ENCODE peak calls at places on chromosomes 6 and 20, in six cellular contexts. F is mammary epithelial cell, T is natural killer cell, K is lung, B is neural crest cell, H is right lobe of liver. A is an unnamed sample.

GRCh38 chr6:152136449-152136825 is 329.0 kb downstream of the ESR1 start:
- DNase-seq in F (no peak), T (no peak), K (no peak), B (no peak), H (no peak), A (no peak)

GRCh38 chr6:112618796-112619195 is 271.7 kb downstream of the RFPL4B start:
- DNase-seq in F (no peak), T (no peak), K (no peak), B (no peak), H (no peak), A (no peak)

GRCh38 chr6:31659649-31660223 is 842 bp downstream of the C6orf47 start:
- DNase-seq in F (peak; percentile 48), T (no peak), K (no peak), B (no peak), H (no peak), A (no peak)

GRCh38 chr20:45406260-45407066 is 1.6 kb upstream of the DBNDD2 start:
- DNase-seq in F (peak; percentile 40), T (no peak), K (peak; percentile 57), B (peak; percentile 42), H (peak; percentile 61), A (peak; percentile 40)

GRCh38 chr20:38203337-38204003 is 38.4 kb upstream of the TGM2 start:
- DNase-seq in F (no peak), T (no peak), K (no peak), B (no peak), H (peak; percentile 32), A (no peak)

GRCh38 chr6:41284726-41285125 is 1.8 kb downstream of the TREM1 start:
- DNase-seq in F (peak; percentile 79), T (no peak), K (peak; percentile 73), B (no peak), H (no peak), A (no peak)

GRCh38 chr6:155250701-155251381 is 13.0 kb upstream of the CLDN20 start:
- DNase-seq in F (no peak), T (no peak), K (no peak), B (no peak), H (no peak), A (no peak)

GRCh38 chr6:119603501-119603900 is 253.9 kb upstream of the MAN1A1 start:
- DNase-seq in F (no peak), T (no peak), K (no peak), B (no peak), H (no peak), A (no peak)

GRCh38 chr6:128731249-128732165 is 151.4 kb upstream of the LAMA2 start:
- DNase-seq in F (peak; percentile 47), T (no peak), K (no peak), B (peak; percentile 9), H (no peak), A (no peak)

GRCh38 chr6:151179321-151179720 is 60.4 kb upstream of the AKAP12 start:
- DNase-seq in F (peak; percentile 85), T (no peak), K (no peak), B (no peak), H (no peak), A (no peak)

GRCh38 chr6:158769228-158769627 is 49.9 kb downstream of the EZR start:
- DNase-seq in F (no peak), T (no peak), K (no peak), B (no peak), H (no peak), A (no peak)

GRCh38 chr6:167311286-167311685 is 13.6 kb upstream of the TTLL2 start:
- DNase-seq in F (no peak), T (no peak), K (no peak), B (peak; percentile 4), H (no peak), A (no peak)

GRCh38 chr20:56245761-56246160 is 2.8 kb upstream of the MC3R start:
- DNase-seq in F (peak; percentile 46), T (no peak), K (no peak), B (no peak), H (no peak), A (no peak)

GRCh38 chr20:4787069-4787468 is 65.4 kb downstream of the PRND start:
- DNase-seq in F (peak; percentile 21), T (no peak), K (no peak), B (no peak), H (no peak), A (no peak)

GRCh38 chr6:6841571-6841970 is 253.1 kb downstream of the LY86 start:
- DNase-seq in F (no peak), T (no peak), K (no peak), B (no peak), H (no peak), A (no peak)

GRCh38 chr6:111973897-111974639 is 79.8 kb upstream of the CCN6 start:
- DNase-seq in F (no peak), T (no peak), K (no peak), B (no peak), H (no peak), A (no peak)

GRCh38 chr20:31719644-31720485 is 2.8 kb downstream of the BCL2L1 start:
- DNase-seq in F (no peak), T (no peak), K (peak; percentile 49), B (no peak), H (no peak), A (peak; percentile 26)

GRCh38 chr20:31720486-31721407 is 1.9 kb downstream of the BCL2L1 start:
- DNase-seq in F (no peak), T (peak; percentile 34), K (no peak), B (no peak), H (peak; percentile 71), A (no peak)

GRCh38 chr20:31721408-31722332 is 998 bp downstream of the BCL2L1 start:
- DNase-seq in F (no peak), T (no peak), K (no peak), B (no peak), H (peak; percentile 60), A (no peak)

GRCh38 chr20:31722388-31723281 is at the start of gene BCL2L1:
- DNase-seq in F (peak; percentile 78), T (peak; percentile 57), K (peak; percentile 89), B (peak; percentile 80), H (peak; percentile 92), A (peak; percentile 84)

DNA sequence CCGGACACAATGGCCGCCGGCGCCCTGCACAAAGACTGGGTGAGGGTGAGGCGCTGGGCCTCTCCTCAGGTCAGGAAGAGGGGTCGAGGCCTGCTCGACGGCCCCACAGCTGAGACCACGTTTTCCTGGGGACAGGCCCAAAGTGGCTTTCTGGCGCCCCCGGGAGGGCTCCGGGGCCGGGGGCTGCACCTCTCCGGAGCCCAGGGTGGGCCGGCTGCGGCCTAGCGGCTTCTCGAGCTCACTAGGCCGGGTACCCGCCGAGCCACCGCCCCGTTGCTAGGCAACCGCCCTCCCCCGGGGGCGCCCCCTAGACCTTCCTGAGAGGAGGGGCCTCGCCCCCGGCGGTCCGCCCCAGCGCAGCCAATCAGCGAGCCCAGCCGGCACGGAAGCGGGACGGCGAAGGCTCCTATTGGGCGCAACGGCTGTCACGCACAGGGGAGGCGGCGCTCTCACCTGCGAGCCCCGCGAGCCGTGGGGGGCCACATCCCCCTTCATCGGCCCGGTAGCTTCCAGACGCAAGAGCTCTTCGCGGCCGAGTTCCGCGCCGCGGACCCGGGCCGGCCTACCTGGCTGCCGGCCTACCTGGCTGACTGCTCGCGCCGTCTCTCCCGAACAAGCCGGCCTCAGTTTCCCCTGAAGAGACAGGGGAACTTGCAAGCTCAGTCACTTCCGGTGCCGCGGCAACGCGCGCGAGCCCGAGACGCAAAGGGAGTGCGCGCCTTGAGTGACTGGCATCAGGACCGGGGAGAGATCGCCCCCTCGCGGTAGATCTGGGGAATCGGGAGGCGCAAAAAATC is 812 bp upstream of the BCL2L1 start:
- DNase-seq in F (peak; percentile 96), T (peak; percentile 99), K (peak; percentile 97), B (peak; percentile 100), H (peak; percentile 99), A (peak; percentile 100)
- TF ChIP-seq CTCF in F (peak; percentile 89), T (peak; percentile 82), K (peak; percentile 97), B (peak; percentile 100), H (peak; percentile 97), A (peak; percentile 100)

GRCh38 chr6:82363368-82364086 is at the start of gene TPBG:
- DNase-seq in F (peak; percentile 88), T (no peak), K (peak; percentile 49), B (peak; percentile 59), H (no peak), A (peak; percentile 69)
- TF ChIP-seq CTCF in F (no peak), T (no peak), K (no peak), B (peak; percentile 57), H (no peak), A (peak; percentile 60)

GRCh38 chr6:70706491-70707123 is 38.9 kb downstream of the SMAP1 start:
- DNase-seq in F (peak; percentile 10), T (no peak), K (no peak), B (peak; percentile 10), H (no peak), A (no peak)

GRCh38 chr6:70705772-70706171 is 38.1 kb downstream of the SMAP1 start:
- DNase-seq in F (no peak), T (no peak), K (no peak), B (no peak), H (no peak), A (no peak)

GRCh38 chr6:70700922-70701876 is 33.5 kb downstream of the SMAP1 start:
- DNase-seq in F (no peak), T (no peak), K (no peak), B (no peak), H (peak; percentile 65), A (no peak)
- TF ChIP-seq CTCF in F (no peak), T (no peak), K (no peak), B (no peak), H (no peak), A (no peak)

DNA sequence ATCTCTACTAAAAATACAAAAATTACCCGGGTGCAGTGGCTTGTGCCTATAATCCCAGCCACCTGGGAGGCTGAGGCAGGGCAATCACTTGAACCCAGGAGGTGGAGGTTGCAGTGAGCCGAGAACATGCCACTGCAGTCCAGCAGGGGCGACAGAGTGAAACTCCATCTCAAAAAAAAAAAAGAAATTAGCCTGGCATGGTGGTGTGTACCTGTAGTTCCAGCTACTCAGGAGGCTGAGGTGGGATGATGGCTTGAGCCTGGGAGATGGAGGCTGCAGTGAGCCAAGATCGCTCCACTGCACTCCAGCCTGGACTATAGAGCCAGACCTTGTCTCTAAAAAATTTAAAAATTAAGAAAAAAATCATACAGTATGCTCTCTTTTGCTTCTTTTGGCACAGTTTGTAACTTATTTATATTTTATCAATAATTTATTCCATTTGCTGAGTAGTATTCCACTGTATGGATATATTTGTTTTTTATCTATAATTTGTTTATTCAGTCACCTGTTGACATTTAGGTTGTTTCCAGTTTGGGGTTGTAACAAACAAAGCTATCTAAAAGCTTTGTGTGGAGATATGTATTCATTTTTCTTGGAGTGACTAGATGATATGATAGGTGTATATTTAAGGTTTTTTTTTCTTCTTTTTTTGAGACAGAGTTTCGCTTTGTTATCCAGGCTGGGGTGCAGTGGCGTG is 8.0 kb upstream of the MYBL2 start:
- DNase-seq in F (no peak), T (no peak), K (no peak), B (no peak), H (no peak), A (no peak)
- TF ChIP-seq CTCF in F (no peak), T (no peak), K (no peak), B (peak; percentile 28), H (no peak), A (no peak)

GRCh38 chr6:136782021-136782770 is 10.1 kb downstream of the MAP3K5 start:
- DNase-seq in F (peak; percentile 68), T (no peak), K (no peak), B (no peak), H (no peak), A (no peak)
- TF ChIP-seq CTCF in F (no peak), T (no peak), K (no peak), B (no peak), H (no peak), A (no peak)

A was measured in progenitor cell of endocrine pancreas.